ENCODE peak calls at places on chromosomes 2 and 18, in eight cellular contexts. K is fibroblast of lung; M is testis; T is sigmoid colon; N is GM12865; B is CD4-positive, alpha-beta T cell; I is lower lobe of right lung; L is NB4. E is an unnamed sample.

GRCh38 chr18:80154293-80154692 is 45.2 kb downstream of the ADNP2 start:
- DNase-seq in K (peak; percentile 36), M (no peak), T (no peak), N (peak; percentile 81), B (no peak), I (no peak), L (peak; percentile 52), E (no peak)

GRCh38 chr2:16117791-16118610 is 177.7 kb downstream of the MYCN start:
- DNase-seq in K (no peak), M (no peak), T (no peak), N (no peak), B (no peak), I (no peak), L (no peak), E (no peak)

GRCh38 chr2:129248183-129248582 is 731.3 kb upstream of the RAB6C start:
- DNase-seq in K (no peak), M (no peak), T (no peak), N (no peak), B (no peak), I (no peak), L (no peak), E (no peak)

GRCh38 chr2:31227711-31228125 is 6.2 kb upstream of the EHD3 start:
- DNase-seq in K (peak; percentile 82), M (no peak), T (no peak), N (no peak), B (no peak), I (no peak), L (no peak), E (no peak)

GRCh38 chr2:182066439-182067061 is 80.9 kb downstream of the PPP1R1C start:
- DNase-seq in K (peak; percentile 99), M (no peak), T (no peak), N (no peak), B (no peak), I (no peak), L (no peak), E (no peak)

GRCh38 chr2:206452242-206452641 is 8.9 kb downstream of the ADAM23 start:
- DNase-seq in K (no peak), M (no peak), T (no peak), N (peak; percentile 64), B (no peak), I (no peak), L (no peak), E (no peak)

GRCh38 chr2:95531254-95531771 is 46.8 kb upstream of the TRIM43B start:
- DNase-seq in K (no peak), M (no peak), T (no peak), N (peak; percentile 17), B (no peak), I (no peak), L (no peak), E (no peak)

GRCh38 chr18:23938901-23939341 is 75.6 kb upstream of the TTC39C start:
- DNase-seq in K (no peak), M (no peak), T (no peak), N (no peak), B (no peak), I (no peak), L (no peak), E (no peak)

GRCh38 chr2:235027558-235028214 is 75.9 kb downstream of the SH3BP4 start:
- DNase-seq in K (peak; percentile 76), M (peak; percentile 53), T (peak; percentile 53), N (no peak), B (no peak), I (no peak), L (no peak), E (no peak)

DNA sequence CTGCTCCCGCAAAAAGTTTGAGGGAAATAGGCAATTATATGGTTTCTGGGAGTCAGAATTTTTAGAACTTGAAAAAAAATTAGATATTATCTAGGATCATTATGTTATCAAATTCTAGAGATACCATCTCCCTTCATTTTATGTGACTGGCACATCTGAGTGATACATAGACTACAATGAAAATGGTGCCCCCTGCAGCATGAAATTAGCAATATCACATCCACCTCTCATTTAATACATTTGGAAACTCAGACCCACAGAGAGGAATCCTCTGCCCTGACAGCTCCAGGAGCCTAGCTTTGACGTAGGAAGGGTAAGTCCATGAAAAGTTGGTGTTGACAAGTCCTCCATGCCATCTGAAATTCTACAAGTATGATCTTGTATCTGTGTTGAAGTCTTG is 381.6 kb downstream of the SUCLG1 start:
- DNase-seq in K (peak; percentile 0), M (peak; percentile 65), T (no peak), N (peak; percentile 24), B (no peak), I (no peak), L (peak; percentile 46), E (no peak)
- TF ChIP-seq CTCF in K (no peak), M (peak; percentile 28), T (no peak), N (peak; percentile 23), B (no peak), I (peak; percentile 26), L (peak; percentile 59), E (peak; percentile 22)

GRCh38 chr2:112216158-112216557 is 38.7 kb downstream of the ZC3H8 start:
- DNase-seq in K (peak; percentile 4), M (no peak), T (no peak), N (no peak), B (no peak), I (no peak), L (peak; percentile 16), E (no peak)
- TF ChIP-seq CTCF in K (no peak), M (no peak), T (no peak), N (no peak), B (no peak), I (no peak), L (no peak), E (no peak)

DNA sequence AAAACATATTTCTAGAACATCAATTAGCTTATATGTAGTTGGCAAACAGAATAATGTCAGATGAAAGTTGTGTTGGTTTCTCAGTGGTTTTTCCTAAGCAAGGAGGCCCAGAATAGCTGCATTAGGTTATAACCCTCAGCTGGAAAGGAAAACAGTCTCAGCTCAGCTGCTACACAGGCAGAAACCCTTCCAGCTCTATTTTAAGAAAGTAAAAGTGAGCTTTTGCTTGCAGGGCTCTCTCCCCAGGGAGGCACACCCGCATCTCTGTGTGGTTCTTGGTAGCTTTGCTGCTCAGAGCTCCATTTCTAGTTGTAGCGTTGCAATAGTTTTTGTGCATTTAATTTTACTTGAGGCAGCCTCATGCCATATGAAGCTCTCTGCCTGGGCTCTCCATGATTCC is 54.6 kb downstream of the PIKFYVE start:
- DNase-seq in K (peak; percentile 64), M (peak; percentile 71), T (no peak), N (peak; percentile 64), B (no peak), I (no peak), L (peak; percentile 18), E (no peak)
- TF ChIP-seq CTCF in K (no peak), M (no peak), T (no peak), N (no peak), B (no peak), I (no peak), L (no peak), E (no peak)

GRCh38 chr2:200422532-200423262 is 87.2 kb downstream of the KCTD18 start:
- DNase-seq in K (no peak), M (no peak), T (no peak), N (no peak), B (no peak), I (no peak), L (no peak), E (no peak)
- TF ChIP-seq CTCF in K (no peak), M (no peak), T (no peak), N (no peak), B (no peak), I (no peak), L (no peak), E (no peak)

E was measured in HL-60.